ENCODE peak calls at places on chromosomes 1 and 21, in nine cellular contexts. One of them, this sample, is unnamed.

GRCh38 chr1:31760901-31761470 is 3.2 kb downstream of the ADGRB2 start:
- DNase-seq in PC-3: peak
- DNase-seq in MM.1S: no peak
- DNase-seq in GM23248: peak
- DNase-seq in HCT116: no peak
- DNase-seq in hepatocyte: peak
- DNase-seq in OCI-LY7: peak
- DNase-seq in SK-N-SH: peak
- DNase-seq in GM23338: peak
- DNase-seq in this sample: peak

GRCh38 chr1:44645466-44646244 is 28.6 kb downstream of the TMEM53 start:
- DNase-seq in GM23338: no peak
- DNase-seq in hepatocyte: no peak
- DNase-seq in MM.1S: no peak
- DNase-seq in PC-3: no peak
- DNase-seq in HCT116: no peak
- DNase-seq in GM23248: peak
- DNase-seq in SK-N-SH: no peak
- DNase-seq in OCI-LY7: no peak
- DNase-seq in this sample: no peak

GRCh38 chr1:155184835-155185782 is 11.5 kb downstream of the TRIM46 start:
- DNase-seq in PC-3: no peak
- DNase-seq in hepatocyte: peak
- DNase-seq in MM.1S: peak
- DNase-seq in GM23248: no peak
- DNase-seq in GM23338: peak
- DNase-seq in OCI-LY7: peak
- DNase-seq in HCT116: no peak
- DNase-seq in SK-N-SH: peak
- DNase-seq in this sample: no peak

GRCh38 chr1:174800221-174800791 is 199.4 kb upstream of the CACYBP start:
- DNase-seq in hepatocyte: peak
- DNase-seq in HCT116: no peak
- DNase-seq in GM23338: peak
- DNase-seq in MM.1S: no peak
- DNase-seq in OCI-LY7: peak
- DNase-seq in PC-3: no peak
- DNase-seq in SK-N-SH: peak
- DNase-seq in GM23248: peak
- DNase-seq in this sample: peak

GRCh38 chr1:207084701-207085180 is 3.9 kb upstream of the C4BPB start:
- DNase-seq in PC-3: peak
- DNase-seq in GM23338: peak
- DNase-seq in hepatocyte: peak
- DNase-seq in SK-N-SH: peak
- DNase-seq in OCI-LY7: peak
- DNase-seq in GM23248: peak
- DNase-seq in MM.1S: peak
- DNase-seq in HCT116: peak
- DNase-seq in this sample: peak

GRCh38 chr21:39182016-39182415 is 1.2 kb downstream of the PSMG1 start:
- DNase-seq in MM.1S: peak
- DNase-seq in hepatocyte: no peak
- DNase-seq in SK-N-SH: no peak
- DNase-seq in OCI-LY7: peak
- DNase-seq in HCT116: no peak
- DNase-seq in PC-3: no peak
- DNase-seq in GM23338: no peak
- DNase-seq in GM23248: peak
- DNase-seq in this sample: no peak

GRCh38 chr1:15948600-15949452 is 27.1 kb downstream of the ZBTB17 start:
- DNase-seq in SK-N-SH: no peak
- DNase-seq in hepatocyte: peak
- DNase-seq in GM23338: peak
- DNase-seq in GM23248: peak
- DNase-seq in PC-3: no peak
- DNase-seq in OCI-LY7: no peak
- DNase-seq in HCT116: no peak
- DNase-seq in MM.1S: no peak
- DNase-seq in this sample: no peak

GRCh38 chr1:3460653-3461237 is 6.3 kb downstream of the ARHGEF16 start:
- DNase-seq in SK-N-SH: no peak
- DNase-seq in hepatocyte: peak
- DNase-seq in HCT116: no peak
- DNase-seq in OCI-LY7: no peak
- DNase-seq in GM23338: no peak
- DNase-seq in PC-3: peak
- DNase-seq in MM.1S: no peak
- DNase-seq in GM23248: no peak
- DNase-seq in this sample: no peak

GRCh38 chr1:214362188-214362882 is 81.4 kb downstream of the SMYD2 start:
- DNase-seq in MM.1S: no peak
- DNase-seq in GM23248: peak
- DNase-seq in PC-3: no peak
- DNase-seq in hepatocyte: no peak
- DNase-seq in HCT116: no peak
- DNase-seq in OCI-LY7: no peak
- DNase-seq in SK-N-SH: no peak
- DNase-seq in GM23338: no peak
- DNase-seq in this sample: no peak

GRCh38 chr1:220153147-220153546 is 59.2 kb downstream of the IARS2 start:
- DNase-seq in MM.1S: no peak
- DNase-seq in GM23248: no peak
- DNase-seq in PC-3: no peak
- DNase-seq in SK-N-SH: no peak
- DNase-seq in OCI-LY7: no peak
- DNase-seq in HCT116: no peak
- DNase-seq in GM23338: no peak
- DNase-seq in hepatocyte: no peak
- DNase-seq in this sample: no peak

GRCh38 chr21:27739187-27739586 is 772.3 kb upstream of the ADAMTS5 start:
- DNase-seq in GM23338: no peak
- DNase-seq in OCI-LY7: no peak
- DNase-seq in HCT116: no peak
- DNase-seq in PC-3: no peak
- DNase-seq in SK-N-SH: no peak
- DNase-seq in hepatocyte: no peak
- DNase-seq in MM.1S: no peak
- DNase-seq in GM23248: no peak
- DNase-seq in this sample: no peak

GRCh38 chr1:235105051-235106043 is 23.3 kb downstream of the TOMM20 start:
- DNase-seq in SK-N-SH: no peak
- DNase-seq in MM.1S: peak
- DNase-seq in GM23338: no peak
- DNase-seq in PC-3: no peak
- DNase-seq in GM23248: peak
- DNase-seq in hepatocyte: no peak
- DNase-seq in OCI-LY7: peak
- DNase-seq in HCT116: no peak
- DNase-seq in this sample: no peak

GRCh38 chr1:155324717-155325595 is 4.3 kb downstream of the RUSC1 start:
- DNase-seq in HCT116: peak
- DNase-seq in MM.1S: peak
- DNase-seq in hepatocyte: peak
- DNase-seq in OCI-LY7: peak
- DNase-seq in GM23248: peak
- DNase-seq in GM23338: peak
- DNase-seq in SK-N-SH: peak
- DNase-seq in PC-3: peak
- DNase-seq in this sample: peak

DNA sequence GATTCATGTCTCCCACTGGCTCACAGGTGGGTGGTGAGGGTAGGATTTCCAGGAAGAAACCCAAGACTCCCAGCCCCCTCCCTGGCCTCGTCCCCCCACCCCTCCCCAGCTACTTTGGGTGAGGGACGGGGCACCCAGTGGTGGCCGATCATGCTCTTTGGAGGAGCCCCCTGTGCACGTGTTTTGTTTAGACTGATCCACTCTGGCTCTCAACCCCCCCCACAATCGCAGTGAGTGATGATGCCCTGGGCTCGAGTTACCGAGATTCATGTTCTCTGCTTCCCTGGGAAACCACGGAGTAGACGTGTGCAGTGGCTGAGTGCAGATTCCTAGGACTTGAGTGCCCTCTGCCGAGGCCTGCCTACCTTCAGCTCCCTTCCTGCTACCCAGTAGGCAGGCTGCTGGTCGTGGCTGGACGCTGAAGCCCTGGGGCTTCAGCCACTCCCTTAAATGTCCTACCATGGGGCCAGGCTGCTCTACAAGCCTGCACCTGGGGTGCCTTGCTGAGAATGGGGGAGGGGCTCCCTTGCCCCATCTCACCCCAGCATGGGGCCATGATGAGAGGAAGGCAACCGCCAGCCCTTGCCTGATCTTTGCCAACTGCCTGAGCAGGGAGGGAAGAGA is 3.9 kb upstream of the GRIK3 start:
- DNase-seq in GM23248: peak
- DNase-seq in GM23338: peak
- DNase-seq in HCT116: peak
- DNase-seq in SK-N-SH: peak
- DNase-seq in PC-3: peak
- DNase-seq in hepatocyte: peak
- DNase-seq in MM.1S: no peak
- DNase-seq in OCI-LY7: peak
- DNase-seq in this sample: peak
- H3K4me2 ChIP-seq in GM23248: no peak
- H3K4me2 ChIP-seq in GM23338: peak
- H3K4me2 ChIP-seq in HCT116: no peak
- H3K4me2 ChIP-seq in SK-N-SH: no peak
- H3K4me2 ChIP-seq in PC-3: no peak
- H3K4me2 ChIP-seq in hepatocyte: no peak
- H3K4me2 ChIP-seq in MM.1S: no peak
- H3K4me2 ChIP-seq in OCI-LY7: no peak
- H3K4me2 ChIP-seq in this sample: peak

DNA sequence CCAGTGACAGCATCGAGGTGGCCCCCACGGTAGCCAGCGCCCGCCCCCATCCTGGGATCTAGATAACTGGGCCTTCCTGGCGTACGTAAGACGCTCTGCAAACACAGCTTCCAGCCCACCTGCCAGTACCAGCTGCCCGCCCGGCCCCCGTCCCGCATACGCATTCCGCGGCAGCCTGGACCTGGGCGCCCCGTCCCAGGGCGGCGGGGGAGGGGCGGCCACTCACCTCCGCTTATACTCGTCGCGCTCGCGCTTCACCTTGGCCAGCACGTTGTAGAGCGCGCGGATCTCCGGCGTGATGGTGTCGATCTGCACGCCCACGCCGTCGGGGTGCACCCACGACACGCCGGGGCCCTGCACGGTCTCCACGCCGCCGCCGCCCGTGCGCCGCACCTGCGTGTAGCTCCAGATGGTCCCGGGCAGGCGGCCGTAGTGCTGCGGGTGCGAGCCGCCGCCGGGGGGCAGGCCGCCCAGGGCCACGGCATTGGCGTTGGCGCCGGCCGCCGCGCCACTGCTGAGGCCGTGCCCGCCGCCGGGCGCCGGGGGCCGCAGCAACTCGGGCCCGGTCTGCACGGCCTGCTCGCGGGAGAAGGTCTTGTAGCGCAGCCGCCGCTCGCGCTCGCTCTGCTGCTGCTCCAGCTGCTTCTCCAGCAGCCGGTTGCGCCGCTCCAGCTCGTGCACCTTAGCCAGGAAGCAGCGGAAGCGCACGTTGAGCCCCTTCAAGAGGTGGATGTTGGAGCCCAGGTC is 861 bp downstream of the IFFO2 start:
- DNase-seq in GM23338: peak
- DNase-seq in MM.1S: peak
- DNase-seq in GM23248: peak
- DNase-seq in hepatocyte: peak
- DNase-seq in HCT116: no peak
- DNase-seq in OCI-LY7: peak
- DNase-seq in PC-3: peak
- DNase-seq in SK-N-SH: peak
- DNase-seq in this sample: peak
- TF ChIP-seq EZH2phosphoT487 in GM23338: no peak
- TF ChIP-seq EZH2phosphoT487 in MM.1S: no peak
- TF ChIP-seq EZH2phosphoT487 in GM23248: no peak
- TF ChIP-seq EZH2phosphoT487 in hepatocyte: no peak
- TF ChIP-seq EZH2phosphoT487 in HCT116: no peak
- TF ChIP-seq EZH2phosphoT487 in OCI-LY7: no peak
- TF ChIP-seq EZH2phosphoT487 in PC-3: no peak
- TF ChIP-seq EZH2phosphoT487 in SK-N-SH: no peak
- TF ChIP-seq EZH2phosphoT487 in this sample: peak

DNA sequence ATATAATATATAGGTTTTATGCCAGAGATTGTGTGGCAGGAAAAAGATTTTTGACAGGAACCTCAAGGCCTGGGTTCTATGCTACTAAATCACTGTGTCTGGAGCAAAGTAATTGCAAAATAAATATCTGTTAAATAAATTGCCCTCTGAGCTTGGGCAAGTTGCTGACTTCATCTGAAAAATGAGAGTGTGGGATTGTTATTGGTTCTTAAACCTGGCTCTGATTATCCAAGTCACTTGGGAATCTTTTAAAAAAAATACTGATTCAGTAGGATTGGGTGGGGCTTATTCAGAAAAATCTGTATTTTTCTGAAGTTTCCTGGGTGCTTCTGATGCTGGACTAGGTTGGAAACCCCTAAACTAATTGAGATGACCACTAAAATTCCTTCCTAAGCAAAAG is 174.1 kb upstream of the SGIP1 start:
- DNase-seq in HCT116: no peak
- DNase-seq in OCI-LY7: no peak
- DNase-seq in hepatocyte: no peak
- DNase-seq in GM23338: no peak
- DNase-seq in PC-3: no peak
- DNase-seq in GM23248: peak
- DNase-seq in MM.1S: no peak
- DNase-seq in SK-N-SH: no peak
- DNase-seq in this sample: no peak
- H3K4me2 ChIP-seq in HCT116: no peak
- H3K4me2 ChIP-seq in OCI-LY7: peak
- H3K4me2 ChIP-seq in hepatocyte: no peak
- H3K4me2 ChIP-seq in GM23338: no peak
- H3K4me2 ChIP-seq in PC-3: no peak
- H3K4me2 ChIP-seq in GM23248: no peak
- H3K4me2 ChIP-seq in MM.1S: no peak
- H3K4me2 ChIP-seq in SK-N-SH: no peak
- H3K4me2 ChIP-seq in this sample: no peak

DNA sequence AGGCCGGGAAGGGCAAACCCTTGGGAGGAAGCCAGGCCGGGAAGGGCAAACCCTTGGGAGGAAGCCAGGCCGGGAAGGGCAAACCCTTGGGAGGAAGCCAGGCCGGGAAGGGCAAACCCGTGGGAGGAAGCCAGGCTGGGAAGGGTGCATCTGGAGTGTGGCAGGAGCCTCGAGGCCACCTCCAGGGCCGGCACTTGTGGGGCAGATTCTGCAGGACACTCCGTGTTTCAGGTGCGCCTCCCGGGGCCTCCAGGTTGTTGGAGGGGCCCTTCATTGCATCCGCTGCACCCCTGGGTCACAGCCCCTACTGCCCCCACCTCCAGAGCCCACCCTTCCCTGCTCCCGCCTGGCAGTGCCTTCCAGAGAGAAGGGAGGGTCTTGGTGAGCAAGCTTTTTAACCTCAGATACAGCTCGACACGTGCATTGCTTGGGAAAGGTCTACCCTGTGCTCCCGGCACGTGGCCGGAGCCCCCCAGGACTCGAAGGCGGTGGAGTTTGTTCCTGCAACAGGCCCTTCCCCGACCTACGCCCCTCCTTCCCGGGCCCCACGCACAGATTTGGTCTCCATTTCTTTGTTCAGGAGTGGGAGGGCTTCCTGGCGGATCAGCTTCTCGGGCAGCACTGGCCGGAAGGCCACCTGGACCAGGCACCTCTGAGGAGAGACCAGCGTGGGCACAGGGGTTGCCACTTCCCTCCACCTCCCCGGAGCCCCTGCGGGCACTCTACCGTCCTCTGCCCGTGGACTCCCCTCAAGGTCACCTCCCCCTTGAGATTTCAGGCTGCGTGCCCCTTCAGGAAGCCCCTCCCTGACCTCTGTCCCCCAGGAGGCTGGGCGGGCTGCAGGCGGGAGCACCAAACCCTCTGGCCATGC is 9.4 kb upstream of the TMEM52 start:
- DNase-seq in HCT116: no peak
- DNase-seq in hepatocyte: no peak
- DNase-seq in SK-N-SH: no peak
- DNase-seq in MM.1S: no peak
- DNase-seq in OCI-LY7: no peak
- DNase-seq in GM23338: no peak
- DNase-seq in GM23248: no peak
- DNase-seq in PC-3: no peak
- DNase-seq in this sample: no peak
- TF ChIP-seq EZH2phosphoT487 in HCT116: no peak
- TF ChIP-seq EZH2phosphoT487 in hepatocyte: no peak
- TF ChIP-seq EZH2phosphoT487 in SK-N-SH: no peak
- TF ChIP-seq EZH2phosphoT487 in MM.1S: no peak
- TF ChIP-seq EZH2phosphoT487 in OCI-LY7: no peak
- TF ChIP-seq EZH2phosphoT487 in GM23338: no peak
- TF ChIP-seq EZH2phosphoT487 in GM23248: no peak
- TF ChIP-seq EZH2phosphoT487 in PC-3: no peak
- TF ChIP-seq EZH2phosphoT487 in this sample: no peak